ENCODE peak calls at places on chromosomes 16 and 17, in ten cellular contexts. N is effector memory CD4-positive, alpha-beta T cell; W is stomach; E is suprapubic skin; J is substantia nigra; Y is A549; C is PC-9; T is transverse colon; X is mammary epithelial cell; D is left ventricle myocardium inferior. A is an unnamed sample.

GRCh38 chr17:39208893-39209292 is 8.8 kb downstream of the RPL19 start:
- DNase-seq in N (no peak), W (peak), E (no peak), J (no peak), Y (peak), C (no peak), T (peak), X (no peak), D (no peak), A (peak)

GRCh38 chr17:17935321-17936271 is 36.6 kb downstream of the TOM1L2 start:
- DNase-seq in N (no peak), W (no peak), E (no peak), J (no peak), Y (peak), C (peak), T (peak), X (peak), D (no peak), A (peak)

GRCh38 chr17:31660684-31661083 is 198.4 kb downstream of the COPRS start:
- DNase-seq in N (no peak), W (no peak), E (no peak), J (no peak), Y (no peak), C (no peak), T (no peak), X (no peak), D (no peak), A (no peak)

GRCh38 chr16:526181-527014 is 1.1 kb upstream of the CAPN15 start:
- DNase-seq in N (no peak), W (peak), E (no peak), J (no peak), Y (no peak), C (peak), T (peak), X (peak), D (peak), A (peak)

GRCh38 chr17:55420776-55421178 is 858 bp downstream of the MMD start:
- DNase-seq in N (peak), W (peak), E (peak), J (no peak), Y (no peak), C (no peak), T (peak), X (peak), D (peak), A (peak)

GRCh38 chr17:39703913-39704312 is 4.0 kb downstream of the ERBB2 start:
- DNase-seq in N (no peak), W (no peak), E (no peak), J (no peak), Y (no peak), C (no peak), T (no peak), X (no peak), D (no peak), A (no peak)

GRCh38 chr16:66908116-66908515 is 10.6 kb downstream of the CDH16 start:
- DNase-seq in N (no peak), W (no peak), E (no peak), J (no peak), Y (no peak), C (no peak), T (no peak), X (no peak), D (no peak), A (no peak)

GRCh38 chr16:67652578-67653130 is 7.4 kb downstream of the ACD start:
- DNase-seq in N (no peak), W (no peak), E (no peak), J (no peak), Y (no peak), C (no peak), T (no peak), X (peak), D (no peak), A (no peak)

GRCh38 chr17:67571478-67571877 is 146.3 kb upstream of the NOL11 start:
- DNase-seq in N (no peak), W (no peak), E (no peak), J (no peak), Y (no peak), C (no peak), T (no peak), X (no peak), D (no peak), A (no peak)

GRCh38 chr17:18353541-18353940 is 9.8 kb downstream of the SHMT1 start:
- DNase-seq in N (no peak), W (no peak), E (no peak), J (no peak), Y (no peak), C (no peak), T (no peak), X (no peak), D (no peak), A (no peak)

GRCh38 chr17:76007131-76007849 is 6.6 kb downstream of the CDK3 start:
- DNase-seq in N (no peak), W (no peak), E (no peak), J (no peak), Y (no peak), C (no peak), T (no peak), X (no peak), D (no peak), A (no peak)

GRCh38 chr16:83733301-83733700 is 74.5 kb upstream of the HSBP1 start:
- DNase-seq in N (no peak), W (no peak), E (peak), J (no peak), Y (no peak), C (no peak), T (no peak), X (no peak), D (peak), A (no peak)

GRCh38 chr17:73786286-73786743 is 142.1 kb upstream of the SDK2 start:
- DNase-seq in N (no peak), W (peak), E (no peak), J (no peak), Y (peak), C (peak), T (peak), X (no peak), D (no peak), A (peak)

GRCh38 chr16:68230176-68230571 is 5.8 kb downstream of the ESRP2 start:
- DNase-seq in N (no peak), W (no peak), E (peak), J (no peak), Y (no peak), C (no peak), T (no peak), X (no peak), D (no peak), A (no peak)

GRCh38 chr16:89687092-89687940 is 827 bp downstream of the CDK10 start:
- DNase-seq in N (no peak), W (peak), E (peak), J (no peak), Y (peak), C (peak), T (peak), X (peak), D (no peak), A (peak)

GRCh38 chr17:39617446-39618251 is 9.1 kb upstream of the PPP1R1B start:
- DNase-seq in N (peak), W (peak), E (no peak), J (no peak), Y (peak), C (peak), T (peak), X (peak), D (peak), A (peak)

GRCh38 chr16:51951668-51952298 is 595.2 kb downstream of the TOX3 start:
- DNase-seq in N (no peak), W (no peak), E (no peak), J (no peak), Y (no peak), C (no peak), T (no peak), X (no peak), D (no peak), A (no peak)

GRCh38 chr16:17470002-17470870 is 524 bp downstream of the XYLT1 start:
- DNase-seq in N (no peak), W (no peak), E (no peak), J (no peak), Y (no peak), C (no peak), T (peak), X (peak), D (no peak), A (peak)

GRCh38 chr17:81015135-81015534 is 19.8 kb upstream of the BAIAP2 start:
- DNase-seq in N (no peak), W (no peak), E (no peak), J (no peak), Y (no peak), C (no peak), T (no peak), X (no peak), D (no peak), A (no peak)

GRCh38 chr17:18181358-18181757 is 2.3 kb upstream of the ALKBH5 start:
- DNase-seq in N (no peak), W (no peak), E (no peak), J (no peak), Y (no peak), C (no peak), T (no peak), X (peak), D (no peak), A (no peak)

GRCh38 chr17:77312786-77313599 is 172.2 kb downstream of the SEC14L1 start:
- DNase-seq in N (no peak), W (peak), E (no peak), J (no peak), Y (no peak), C (no peak), T (peak), X (no peak), D (peak), A (peak)

GRCh38 chr16:2835638-2836493 is 5.8 kb downstream of the ZG16B start:
- DNase-seq in N (no peak), W (peak), E (no peak), J (no peak), Y (peak), C (peak), T (peak), X (peak), D (no peak), A (peak)

GRCh38 chr17:40068917-40069750 is 6.4 kb downstream of the THRA start:
- DNase-seq in N (peak), W (peak), E (peak), J (peak), Y (peak), C (no peak), T (peak), X (peak), D (peak), A (peak)

GRCh38 chr16:23402100-23402499 is 50.9 kb downstream of the COG7 start:
- DNase-seq in N (no peak), W (no peak), E (no peak), J (no peak), Y (no peak), C (no peak), T (no peak), X (no peak), D (no peak), A (no peak)

GRCh38 chr16:23397464-23397863 is 55.5 kb downstream of the COG7 start:
- DNase-seq in N (no peak), W (no peak), E (no peak), J (no peak), Y (no peak), C (no peak), T (no peak), X (no peak), D (no peak), A (no peak)

GRCh38 chr16:23398987-23399805 is 53.8 kb downstream of the COG7 start:
- DNase-seq in N (no peak), W (no peak), E (no peak), J (no peak), Y (no peak), C (no peak), T (no peak), X (no peak), D (peak), A (no peak)

GRCh38 chr16:23401142-23401541 is 51.8 kb downstream of the COG7 start:
- DNase-seq in N (no peak), W (no peak), E (no peak), J (no peak), Y (no peak), C (no peak), T (no peak), X (no peak), D (no peak), A (no peak)

DNA sequence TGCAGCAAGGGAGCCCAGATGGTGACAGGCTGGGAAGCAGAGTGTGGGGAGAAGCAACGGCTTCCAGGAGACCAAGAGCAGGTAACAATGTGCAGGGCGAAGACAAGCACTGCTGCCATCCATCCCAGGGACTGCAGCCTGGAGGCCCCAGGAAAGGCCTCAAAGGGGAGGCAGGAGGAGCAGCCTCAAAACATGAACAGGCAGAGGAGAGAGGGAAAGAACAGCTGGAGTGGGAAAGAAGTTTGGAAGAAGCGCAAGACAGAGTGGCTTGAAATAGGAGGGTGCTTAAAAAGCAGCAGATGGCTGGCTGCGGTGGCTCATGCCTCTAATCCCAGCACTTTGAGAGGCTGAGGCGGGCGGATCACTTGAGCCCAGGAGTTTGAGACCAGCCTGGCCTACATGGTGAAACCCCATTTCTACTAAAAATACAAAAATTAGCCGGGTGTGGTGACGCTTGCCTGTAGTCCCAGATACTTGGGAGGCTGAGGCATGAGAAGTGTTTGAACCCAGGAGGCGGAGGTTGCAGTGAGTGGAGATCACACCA is 52.5 kb downstream of the COG7 start:
- DNase-seq in N (no peak), W (no peak), E (no peak), J (no peak), Y (no peak), C (no peak), T (no peak), X (no peak), D (no peak), A (no peak)
- H3K27ac ChIP-seq in N (no peak), W (no peak), E (no peak), J (no peak), Y (no peak), C (no peak), T (no peak), X (no peak), D (no peak), A (no peak)

DNA sequence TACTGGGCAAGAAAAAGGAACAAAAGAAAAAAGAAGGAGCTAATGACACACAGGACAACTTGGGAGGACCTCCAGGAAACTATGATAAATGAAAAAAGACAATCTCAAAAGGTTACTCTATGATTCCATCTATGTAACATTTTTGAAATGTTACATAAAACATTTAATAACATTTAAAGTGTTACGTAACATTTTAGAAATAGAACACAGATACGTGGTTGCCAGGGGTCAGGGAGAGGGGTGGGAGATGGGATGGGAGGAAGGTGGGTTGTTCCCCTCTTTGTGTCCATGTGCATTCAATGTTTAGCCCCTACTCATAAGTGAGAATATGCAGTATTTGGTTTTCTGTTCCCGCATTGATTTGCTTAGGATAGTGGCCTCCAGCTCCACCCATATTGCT is 116.6 kb downstream of the C16orf95 start:
- DNase-seq in N (no peak), W (no peak), E (no peak), J (no peak), Y (no peak), C (no peak), T (no peak), X (no peak), D (no peak), A (no peak)
- H3K27ac ChIP-seq in N (no peak), W (no peak), E (no peak), J (no peak), Y (no peak), C (peak), T (no peak), X (no peak), D (no peak), A (no peak)

GRCh38 chr16:53087101-53087500 is 32.3 kb downstream of the CHD9 start:
- DNase-seq in N (no peak), W (no peak), E (no peak), J (no peak), Y (no peak), C (no peak), T (no peak), X (no peak), D (no peak), A (no peak)

GRCh38 chr16:53084141-53084541 is 29.4 kb downstream of the CHD9 start:
- DNase-seq in N (no peak), W (no peak), E (no peak), J (no peak), Y (no peak), C (no peak), T (no peak), X (peak), D (no peak), A (no peak)

GRCh38 chr16:53084736-53085538 is 30.1 kb downstream of the CHD9 start:
- DNase-seq in N (no peak), W (no peak), E (no peak), J (no peak), Y (no peak), C (no peak), T (no peak), X (no peak), D (no peak), A (no peak)

GRCh38 chr16:53083123-53083522 is 28.3 kb downstream of the CHD9 start:
- DNase-seq in N (no peak), W (no peak), E (no peak), J (no peak), Y (peak), C (no peak), T (no peak), X (peak), D (no peak), A (no peak)

DNA sequence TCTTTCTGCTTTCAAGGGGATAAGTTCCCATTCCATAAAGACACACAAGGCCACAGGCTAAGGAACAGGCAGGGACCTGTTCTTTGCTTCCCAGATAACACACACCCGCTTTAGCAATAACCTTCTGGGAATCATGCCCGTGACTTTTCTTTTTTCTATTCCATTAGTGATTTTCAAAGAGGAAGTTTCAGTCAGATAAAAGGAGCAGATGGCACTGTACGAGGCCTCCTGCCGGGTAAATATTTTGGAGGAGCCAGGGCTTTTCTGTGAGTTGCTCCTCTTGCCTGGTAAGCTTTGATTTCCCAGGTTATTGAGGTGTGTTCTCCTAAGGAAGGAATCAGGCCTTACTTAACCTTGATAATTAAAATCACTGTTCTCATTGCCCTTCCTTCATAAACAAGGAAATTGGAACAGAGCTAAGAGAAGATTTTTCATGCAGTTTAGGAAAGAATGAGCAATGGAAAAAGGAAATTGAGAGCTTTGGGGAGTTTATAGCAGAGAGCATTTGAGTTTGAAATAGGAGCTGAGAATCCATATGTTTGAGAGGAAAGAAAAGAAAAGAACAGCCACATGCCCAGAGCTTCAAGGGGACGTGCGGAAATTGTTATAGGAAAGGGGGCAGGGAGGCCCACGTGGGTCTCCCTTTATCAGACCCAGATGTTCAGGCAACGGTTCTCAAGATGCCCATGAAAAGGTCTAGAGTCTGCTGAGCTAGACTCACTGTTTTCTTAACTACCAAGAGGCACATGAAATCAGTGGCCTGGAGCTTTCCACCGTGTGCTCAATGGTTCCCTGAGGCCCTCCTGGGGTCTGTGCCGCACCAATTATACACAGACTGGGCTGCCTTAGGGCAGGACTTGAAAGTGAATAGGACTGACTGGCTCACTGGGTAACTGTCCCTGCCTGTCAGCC is 31.0 kb downstream of the CHD9 start:
- DNase-seq in N (no peak), W (no peak), E (no peak), J (no peak), Y (no peak), C (no peak), T (no peak), X (peak), D (no peak), A (no peak)
- H3K27ac ChIP-seq in N (no peak), W (peak), E (peak), J (peak), Y (peak), C (no peak), T (peak), X (peak), D (peak), A (no peak)

GRCh38 chr16:28859326-28859725 is 4.3 kb upstream of the SH2B1 start:
- DNase-seq in N (no peak), W (no peak), E (no peak), J (no peak), Y (no peak), C (no peak), T (no peak), X (no peak), D (no peak), A (no peak)
- H3K27ac ChIP-seq in N (no peak), W (no peak), E (no peak), J (no peak), Y (peak), C (peak), T (no peak), X (no peak), D (no peak), A (no peak)